ENCODE peak calls at places on chromosomes 5 and 9, in eight cellular contexts. G is H9, V is GM23338, P is A549, O is astrocyte, R is HCT116, W is mesenchymal stem cell, L is fibroblast of lung. J is an unnamed sample.

GRCh38 chr9:129696803-129697110 is 31.3 kb downstream of the PRRX2 start:
- DNase-seq in G (no peak), R (no peak), O (no peak), W (no peak), L (no peak), V (peak), P (no peak), J (no peak)

GRCh38 chr9:83280259-83280658 is 217.3 kb upstream of the RASEF start:
- DNase-seq in P (peak), R (no peak), W (peak), L (peak), G (no peak), O (peak), V (no peak), J (no peak)

GRCh38 chr5:133316346-133317343 is 264.8 kb downstream of the HSPA4 start:
- DNase-seq in R (peak), W (no peak), O (no peak), L (no peak), P (peak), V (peak), G (peak), J (peak)

GRCh38 chr9:124139001-124139400 is 118.7 kb upstream of the NEK6 start:
- DNase-seq in W (peak), V (no peak), G (no peak), L (peak), P (no peak), O (peak), R (no peak), J (no peak)

GRCh38 chr5:88660947-88661869 is 221.8 kb downstream of the MEF2C start:
- DNase-seq in P (peak), G (peak), R (peak), V (peak), W (peak), O (peak), L (peak), J (peak)

GRCh38 chr5:106875591-106876297 is 795.0 kb downstream of the EFNA5 start:
- DNase-seq in L (no peak), W (peak), O (no peak), P (peak), G (peak), R (peak), V (peak), J (peak)

GRCh38 chr9:115649991-115650472 is 503.6 kb upstream of the PAPPA start:
- DNase-seq in G (no peak), V (no peak), O (peak), P (no peak), R (no peak), L (peak), W (peak), J (no peak)

GRCh38 chr5:174837919-174838902 is 113.8 kb downstream of the MSX2 start:
- DNase-seq in O (peak), L (peak), W (peak), P (peak), R (peak), V (peak), G (peak), J (no peak)

GRCh38 chr5:80866372-80866771 is 93.8 kb upstream of the RASGRF2 start:
- DNase-seq in V (no peak), O (no peak), P (no peak), G (no peak), L (no peak), W (no peak), R (no peak), J (no peak)

GRCh38 chr5:171596391-171596878 is 177.0 kb downstream of the FGF18 start:
- DNase-seq in O (peak), W (peak), G (peak), V (peak), L (peak), R (no peak), P (no peak), J (no peak)

GRCh38 chr5:165781703-165782102 is 2276.3 kb downstream of the MAT2B start:
- DNase-seq in O (no peak), V (no peak), W (no peak), P (no peak), G (no peak), R (no peak), L (no peak), J (no peak)

GRCh38 chr9:120443489-120443888 is 136.5 kb downstream of the CDK5RAP2 start:
- DNase-seq in P (no peak), G (no peak), L (peak), O (peak), R (no peak), W (peak), V (no peak), J (no peak)

GRCh38 chr5:138021771-138022170 is 11.1 kb downstream of the FAM13B start:
- DNase-seq in G (no peak), P (no peak), R (no peak), V (no peak), W (no peak), O (no peak), L (no peak), J (no peak)
- H3K4me2 ChIP-seq in G (no peak), P (no peak), R (no peak), V (peak), W (no peak), O (no peak), L (no peak), J (no peak)

DNA sequence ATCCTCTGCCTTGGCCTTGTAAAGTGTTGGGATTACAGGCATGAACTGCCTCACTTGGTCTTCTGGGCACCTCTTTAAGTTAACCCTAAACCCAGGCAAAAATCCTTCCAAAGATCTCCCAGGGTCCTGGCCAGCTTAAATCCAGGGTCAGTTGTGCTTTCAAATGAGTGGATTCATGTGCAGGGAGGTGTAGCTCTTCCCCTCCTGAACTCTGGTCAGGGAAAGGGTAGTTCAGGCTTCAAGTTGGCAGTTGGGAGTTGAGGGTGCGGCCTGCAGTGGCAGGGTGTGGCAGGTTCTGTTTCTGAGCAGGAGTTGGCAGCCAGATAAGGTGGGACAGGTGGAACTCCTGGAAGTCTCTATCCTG is 3.6 kb downstream of the HNRNPAB start:
- DNase-seq in P (no peak), R (no peak), O (no peak), V (no peak), W (no peak), L (no peak), G (no peak), J (no peak)
- H3K4me2 ChIP-seq in P (peak), R (no peak), O (peak), V (peak), W (no peak), L (no peak), G (peak), J (peak)

DNA sequence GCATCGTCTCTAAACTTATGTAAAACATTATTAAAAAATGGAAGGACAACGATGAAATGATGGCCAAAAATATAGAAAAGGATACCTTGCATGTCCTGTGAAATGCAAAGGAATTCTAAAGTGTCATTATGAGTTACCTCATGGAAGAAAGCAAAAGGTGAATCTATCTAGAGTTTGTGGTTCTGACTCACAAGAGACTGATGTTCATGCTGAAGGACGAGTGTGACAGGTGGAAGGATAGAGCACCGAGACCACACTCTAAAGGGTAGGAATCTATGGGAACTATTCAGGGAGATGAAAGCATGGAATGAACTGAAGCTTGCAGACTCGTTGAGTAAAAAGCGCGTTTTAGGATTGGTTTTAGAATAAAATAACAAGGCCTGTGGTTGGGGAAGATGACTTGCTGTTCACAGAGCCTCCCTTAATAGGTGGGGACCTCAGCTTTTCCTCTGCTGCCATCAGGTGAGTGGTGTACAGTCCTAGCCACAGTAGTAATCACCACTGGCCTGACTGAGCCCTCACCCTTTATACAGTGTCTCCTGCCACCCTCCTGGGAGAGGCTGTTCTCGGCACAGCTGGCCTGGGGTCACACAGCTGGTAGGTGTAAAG is 11.2 kb downstream of the TENT4A start:
- DNase-seq in V (no peak), W (no peak), O (no peak), G (no peak), R (no peak), L (no peak), P (no peak), J (no peak)
- H3K4me2 ChIP-seq in V (no peak), W (no peak), O (no peak), G (no peak), R (no peak), L (no peak), P (no peak), J (no peak)

GRCh38 chr9:126965077-126965476 is 50.5 kb downstream of the RALGPS1 start:
- DNase-seq in V (peak), L (no peak), R (no peak), W (no peak), O (no peak), P (no peak), G (no peak), J (no peak)
- H3K4me2 ChIP-seq in V (peak), L (no peak), R (peak), W (no peak), O (no peak), P (no peak), G (no peak), J (no peak)

DNA sequence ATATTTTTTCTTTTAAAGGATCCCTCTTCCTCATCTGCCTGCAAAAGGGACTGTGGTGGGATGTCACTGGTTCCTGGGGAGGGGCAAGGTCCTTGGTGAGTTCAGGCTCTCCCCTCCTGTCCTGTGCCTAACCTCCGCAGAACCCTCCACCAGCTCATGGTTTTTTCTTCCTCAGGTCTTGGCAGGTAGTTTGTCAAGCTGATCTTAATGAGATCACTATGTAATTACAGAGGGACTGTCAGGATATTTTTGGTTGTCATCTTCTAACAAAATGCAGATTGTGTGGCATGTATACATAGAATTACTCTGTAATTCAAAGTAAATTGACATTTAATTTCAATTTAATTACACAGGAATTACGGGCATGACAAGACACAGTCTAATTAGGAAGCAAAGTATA is 150.3 kb upstream of the SEMA6A start:
- DNase-seq in O (no peak), V (no peak), W (no peak), G (no peak), R (no peak), L (no peak), P (no peak), J (no peak)
- H3K4me2 ChIP-seq in O (no peak), V (no peak), W (no peak), G (no peak), R (no peak), L (no peak), P (no peak), J (no peak)

J was measured in OCI-LY7.